ENCODE peak calls at places on chromosomes 5 and 9, in five cellular contexts. One of them, this sample, is unnamed.
A peak's percentile ranks its signal among the peaks of the same experiment; 100 is the strongest.

GRCh38 chr9:121956808-121957207 is 136.3 kb downstream of the TTLL11 start:
- ATAC-seq in HepG2: no peak
- ATAC-seq in heart left ventricle: no peak
- ATAC-seq in Right ventricle myocardium inferior: no peak
- ATAC-seq in WTC11: peak; percentile 41
- ATAC-seq in this sample: peak; percentile 93

GRCh38 chr5:148972958-148973357 is 89.9 kb downstream of the SH3TC2 start:
- ATAC-seq in HepG2: no peak
- ATAC-seq in heart left ventricle: peak; percentile 83
- ATAC-seq in Right ventricle myocardium inferior: peak; percentile 12
- ATAC-seq in WTC11: no peak
- ATAC-seq in this sample: peak; percentile 81

GRCh38 chr5:30808996-30809395 is 384.5 kb upstream of the CDH6 start:
- ATAC-seq in HepG2: no peak
- ATAC-seq in heart left ventricle: no peak
- ATAC-seq in Right ventricle myocardium inferior: no peak
- ATAC-seq in WTC11: no peak
- ATAC-seq in this sample: no peak

GRCh38 chr5:99614888-99615287 is 686.1 kb upstream of the CHD1 start:
- ATAC-seq in HepG2: no peak
- ATAC-seq in heart left ventricle: no peak
- ATAC-seq in Right ventricle myocardium inferior: no peak
- ATAC-seq in WTC11: no peak
- ATAC-seq in this sample: no peak

GRCh38 chr5:82386576-82386975 is 108.4 kb upstream of the RPS23 start:
- ATAC-seq in HepG2: peak; percentile 12
- ATAC-seq in heart left ventricle: no peak
- ATAC-seq in Right ventricle myocardium inferior: no peak
- ATAC-seq in WTC11: no peak
- ATAC-seq in this sample: no peak

GRCh38 chr5:179337227-179338122 is 7.8 kb downstream of the ADAMTS2 start:
- ATAC-seq in HepG2: no peak
- ATAC-seq in heart left ventricle: no peak
- ATAC-seq in Right ventricle myocardium inferior: no peak
- ATAC-seq in WTC11: no peak
- ATAC-seq in this sample: no peak

GRCh38 chr9:33649463-33649862 is 125.4 kb downstream of the ANKRD18B start:
- ATAC-seq in HepG2: no peak
- ATAC-seq in heart left ventricle: no peak
- ATAC-seq in Right ventricle myocardium inferior: no peak
- ATAC-seq in WTC11: no peak
- ATAC-seq in this sample: no peak

GRCh38 chr9:127132921-127133647 is 10.6 kb upstream of the ANGPTL2 start:
- ATAC-seq in HepG2: peak; percentile 72
- ATAC-seq in heart left ventricle: no peak
- ATAC-seq in Right ventricle myocardium inferior: no peak
- ATAC-seq in WTC11: peak; percentile 72
- ATAC-seq in this sample: peak; percentile 2

GRCh38 chr5:165272471-165272870 is 1767.1 kb downstream of the MAT2B start:
- ATAC-seq in HepG2: no peak
- ATAC-seq in heart left ventricle: no peak
- ATAC-seq in Right ventricle myocardium inferior: no peak
- ATAC-seq in WTC11: no peak
- ATAC-seq in this sample: no peak

GRCh38 chr5:31855527-31855862 is 216.6 kb downstream of the PDZD2 start:
- ATAC-seq in HepG2: no peak
- ATAC-seq in heart left ventricle: no peak
- ATAC-seq in Right ventricle myocardium inferior: peak; percentile 9
- ATAC-seq in WTC11: no peak
- ATAC-seq in this sample: no peak

GRCh38 chr5:128765448-128766061 is 199.7 kb upstream of the SLC27A6 start:
- ATAC-seq in HepG2: no peak
- ATAC-seq in heart left ventricle: no peak
- ATAC-seq in Right ventricle myocardium inferior: no peak
- ATAC-seq in WTC11: no peak
- ATAC-seq in this sample: no peak

GRCh38 chr9:130095872-130096271 is 42.2 kb downstream of the GPR107 start:
- ATAC-seq in HepG2: no peak
- ATAC-seq in heart left ventricle: no peak
- ATAC-seq in Right ventricle myocardium inferior: no peak
- ATAC-seq in WTC11: no peak
- ATAC-seq in this sample: no peak

GRCh38 chr9:102398205-102398604 is 596.9 kb upstream of the CYLC2 start:
- ATAC-seq in HepG2: no peak
- ATAC-seq in heart left ventricle: no peak
- ATAC-seq in Right ventricle myocardium inferior: no peak
- ATAC-seq in WTC11: no peak
- ATAC-seq in this sample: no peak

GRCh38 chr9:5876711-5877110 is 14.0 kb upstream of the MLANA start:
- ATAC-seq in HepG2: peak; percentile 75
- ATAC-seq in heart left ventricle: no peak
- ATAC-seq in Right ventricle myocardium inferior: no peak
- ATAC-seq in WTC11: peak; percentile 94
- ATAC-seq in this sample: peak; percentile 41

GRCh38 chr9:37010976-37011375 is 23.1 kb downstream of the PAX5 start:
- ATAC-seq in HepG2: no peak
- ATAC-seq in heart left ventricle: no peak
- ATAC-seq in Right ventricle myocardium inferior: no peak
- ATAC-seq in WTC11: no peak
- ATAC-seq in this sample: no peak

GRCh38 chr5:157977957-157978505 is 119.1 kb upstream of the CLINT1 start:
- ATAC-seq in HepG2: no peak
- ATAC-seq in heart left ventricle: peak; percentile 96
- ATAC-seq in Right ventricle myocardium inferior: peak; percentile 91
- ATAC-seq in WTC11: no peak
- ATAC-seq in this sample: no peak

GRCh38 chr5:10434392-10434791 is 7.3 kb upstream of the ROPN1L start:
- ATAC-seq in HepG2: no peak
- ATAC-seq in heart left ventricle: no peak
- ATAC-seq in Right ventricle myocardium inferior: no peak
- ATAC-seq in WTC11: no peak
- ATAC-seq in this sample: no peak

GRCh38 chr9:132166599-132166998 is 4.7 kb downstream of the NTNG2 start:
- ATAC-seq in HepG2: no peak
- ATAC-seq in heart left ventricle: no peak
- ATAC-seq in Right ventricle myocardium inferior: no peak
- ATAC-seq in WTC11: peak; percentile 75
- ATAC-seq in this sample: no peak

GRCh38 chr5:144644317-144644716 is 473.6 kb downstream of the KCTD16 start:
- ATAC-seq in HepG2: no peak
- ATAC-seq in heart left ventricle: no peak
- ATAC-seq in Right ventricle myocardium inferior: no peak
- ATAC-seq in WTC11: peak; percentile 38
- ATAC-seq in this sample: no peak

GRCh38 chr5:52963636-52964035 is 25.5 kb upstream of the ITGA2 start:
- ATAC-seq in HepG2: no peak
- ATAC-seq in heart left ventricle: no peak
- ATAC-seq in Right ventricle myocardium inferior: no peak
- ATAC-seq in WTC11: peak; percentile 59
- ATAC-seq in this sample: no peak

GRCh38 chr5:80588858-80589540 is 18.9 kb upstream of the ANKRD34B start:
- ATAC-seq in HepG2: no peak
- ATAC-seq in heart left ventricle: no peak
- ATAC-seq in Right ventricle myocardium inferior: no peak
- ATAC-seq in WTC11: peak; percentile 56
- ATAC-seq in this sample: no peak

GRCh38 chr5:58136416-58136815 is 323.5 kb downstream of the PLK2 start:
- ATAC-seq in HepG2: no peak
- ATAC-seq in heart left ventricle: no peak
- ATAC-seq in Right ventricle myocardium inferior: no peak
- ATAC-seq in WTC11: no peak
- ATAC-seq in this sample: no peak

GRCh38 chr5:36657563-36657995 is 51.2 kb downstream of the SLC1A3 start:
- ATAC-seq in HepG2: no peak
- ATAC-seq in heart left ventricle: peak; percentile 92
- ATAC-seq in Right ventricle myocardium inferior: peak; percentile 93
- ATAC-seq in WTC11: no peak
- ATAC-seq in this sample: peak; percentile 95

GRCh38 chr5:66138572-66139116 is 5.5 kb upstream of the SREK1 start:
- ATAC-seq in HepG2: no peak
- ATAC-seq in heart left ventricle: no peak
- ATAC-seq in Right ventricle myocardium inferior: no peak
- ATAC-seq in WTC11: no peak
- ATAC-seq in this sample: no peak

GRCh38 chr5:93141969-93142368 is 439.1 kb downstream of the NR2F1-AS1 start:
- ATAC-seq in HepG2: no peak
- ATAC-seq in heart left ventricle: no peak
- ATAC-seq in Right ventricle myocardium inferior: no peak
- ATAC-seq in WTC11: no peak
- ATAC-seq in this sample: no peak

GRCh38 chr5:87598460-87598859 is 185.7 kb upstream of the CCNH start:
- ATAC-seq in HepG2: no peak
- ATAC-seq in heart left ventricle: no peak
- ATAC-seq in Right ventricle myocardium inferior: no peak
- ATAC-seq in WTC11: no peak
- ATAC-seq in this sample: no peak

GRCh38 chr5:93805616-93806393 is 64.4 kb upstream of the POU5F2 start:
- ATAC-seq in HepG2: no peak
- ATAC-seq in heart left ventricle: no peak
- ATAC-seq in Right ventricle myocardium inferior: no peak
- ATAC-seq in WTC11: no peak
- ATAC-seq in this sample: no peak